ENCODE peak calls at places on chromosomes 1 and 21, in four cellular contexts. One of them, this sample, is unnamed.

GRCh38 chr1:43036457-43036827 is 77.8 kb upstream of the SLC2A1 start:
- DNase-seq in D341Med: no peak
- DNase-seq in left lung: no peak
- DNase-seq in cardiac muscle cell: no peak
- DNase-seq in this sample: no peak

GRCh38 chr1:181159451-181160151 is 71.1 kb downstream of the IER5 start:
- DNase-seq in D341Med: no peak
- DNase-seq in left lung: peak
- DNase-seq in cardiac muscle cell: peak
- DNase-seq in this sample: no peak

GRCh38 chr21:46318464-46318845 is 5.2 kb downstream of the C21orf58 start:
- DNase-seq in D341Med: no peak
- DNase-seq in left lung: no peak
- DNase-seq in cardiac muscle cell: no peak
- DNase-seq in this sample: no peak

GRCh38 chr1:22772054-22772453 is 61.4 kb downstream of the EPHB2 start:
- DNase-seq in D341Med: no peak
- DNase-seq in left lung: no peak
- DNase-seq in cardiac muscle cell: no peak
- DNase-seq in this sample: no peak

GRCh38 chr1:162218975-162219374 is 149.5 kb downstream of the NOS1AP start:
- DNase-seq in D341Med: no peak
- DNase-seq in left lung: no peak
- DNase-seq in cardiac muscle cell: no peak
- DNase-seq in this sample: no peak

GRCh38 chr1:53551428-53551995 is 92.3 kb downstream of the DMRTB1 start:
- DNase-seq in D341Med: no peak
- DNase-seq in left lung: peak
- DNase-seq in cardiac muscle cell: no peak
- DNase-seq in this sample: peak

GRCh38 chr1:162994921-162995320 is 74.2 kb upstream of the RGS4 start:
- DNase-seq in D341Med: no peak
- DNase-seq in left lung: no peak
- DNase-seq in cardiac muscle cell: no peak
- DNase-seq in this sample: no peak

GRCh38 chr1:193537266-193538003 is 351.0 kb upstream of the B3GALT2 start:
- DNase-seq in D341Med: no peak
- DNase-seq in left lung: no peak
- DNase-seq in cardiac muscle cell: no peak
- DNase-seq in this sample: no peak

GRCh38 chr21:37565530-37566223 is 199.1 kb downstream of the DYRK1A start:
- DNase-seq in D341Med: no peak
- DNase-seq in left lung: no peak
- DNase-seq in cardiac muscle cell: no peak
- DNase-seq in this sample: no peak

GRCh38 chr1:113255038-113255727 is 135.1 kb upstream of the MAGI3 start:
- DNase-seq in D341Med: no peak
- DNase-seq in left lung: no peak
- DNase-seq in cardiac muscle cell: no peak
- DNase-seq in this sample: no peak

GRCh38 chr1:160739098-160739511 is at the start of gene SLAMF7:
- DNase-seq in D341Med: no peak
- DNase-seq in left lung: peak
- DNase-seq in cardiac muscle cell: no peak
- DNase-seq in this sample: no peak

GRCh38 chr1:218259800-218260199 is 25.3 kb upstream of the RRP15 start:
- DNase-seq in D341Med: peak
- DNase-seq in left lung: no peak
- DNase-seq in cardiac muscle cell: peak
- DNase-seq in this sample: no peak

GRCh38 chr1:97870574-97870973 is 50.3 kb downstream of the DPYD start:
- DNase-seq in D341Med: no peak
- DNase-seq in left lung: no peak
- DNase-seq in cardiac muscle cell: no peak
- DNase-seq in this sample: no peak

GRCh38 chr1:155110381-155110780 is 17.3 kb upstream of the EFNA1 start:
- DNase-seq in D341Med: peak
- DNase-seq in left lung: no peak
- DNase-seq in cardiac muscle cell: no peak
- DNase-seq in this sample: no peak

GRCh38 chr1:94265931-94266330 is 28.5 kb upstream of the ARHGAP29 start:
- DNase-seq in D341Med: no peak
- DNase-seq in left lung: no peak
- DNase-seq in cardiac muscle cell: no peak
- DNase-seq in this sample: no peak

GRCh38 chr1:180548686-180549326 is 10.0 kb upstream of the OVAAL start:
- DNase-seq in D341Med: no peak
- DNase-seq in left lung: no peak
- DNase-seq in cardiac muscle cell: no peak
- DNase-seq in this sample: no peak

GRCh38 chr21:35202431-35202830 is 153.3 kb upstream of the RUNX1 start:
- DNase-seq in D341Med: no peak
- DNase-seq in left lung: no peak
- DNase-seq in cardiac muscle cell: peak
- DNase-seq in this sample: no peak

This sample was measured in cardiac septum.